ENCODE peak calls at places on chromosome 2, in nine cellular contexts. L is Calu3; C is activated T-cell treated with anti-CD3 and anti-CD28 coated beads for 1 hour; F is HT1080; W is sigmoid colon; V is activated CD4-positive, alpha-beta T cell treated with anti-CD3 and anti-CD28 coated beads, Interleukin-2, amount 50 U/mL, for 1 hour; U is spleen; G is GM13977; E is NCI-H510A treated with DMSO at 0.1 percent for 48 hours. Z is an unnamed sample.

GRCh38 chr2:104118889-104119288 is 735.0 kb upstream of the POU3F3 start:
- DNase-seq in V (no peak), L (no peak), W (no peak), U (no peak), F (no peak), E (no peak), G (no peak), C (no peak), Z (no peak)

GRCh38 chr2:73359915-73360697 is 25.5 kb upstream of the ALMS1 start:
- DNase-seq in U (no peak), F (no peak), G (no peak), V (no peak), L (no peak), E (peak; percentile 43), W (no peak), C (no peak), Z (no peak)

GRCh38 chr2:85248741-85249524 is 78.9 kb downstream of the TGOLN2 start:
- DNase-seq in G (no peak), V (no peak), W (no peak), L (no peak), C (no peak), E (no peak), U (peak; percentile 41), F (peak; percentile 86), Z (no peak)

GRCh38 chr2:70247364-70248144 is 874 bp downstream of the TIA1 start:
- DNase-seq in F (peak; percentile 7), V (no peak), W (no peak), U (no peak), G (no peak), E (peak; percentile 66), L (no peak), C (no peak), Z (no peak)

GRCh38 chr2:215982465-215982875 is 30.9 kb downstream of the MREG start:
- DNase-seq in E (peak; percentile 82), W (no peak), F (peak; percentile 98), V (no peak), L (peak; percentile 83), G (peak; percentile 27), U (no peak), C (no peak), Z (no peak)

GRCh38 chr2:118012778-118013177 is 1.1 kb downstream of the CCDC93 start:
- DNase-seq in U (no peak), G (no peak), W (no peak), L (no peak), C (no peak), V (no peak), E (no peak), F (no peak), Z (no peak)

GRCh38 chr2:8086342-8086741 is 595.5 kb upstream of the ID2 start:
- DNase-seq in C (no peak), G (no peak), E (no peak), V (no peak), F (peak; percentile 18), L (no peak), W (no peak), U (no peak), Z (no peak)

GRCh38 chr2:228426502-228427216 is 245.2 kb upstream of the SPHKAP start:
- DNase-seq in W (no peak), V (no peak), U (no peak), F (no peak), C (no peak), G (no peak), L (no peak), E (peak; percentile 59), Z (no peak)

GRCh38 chr2:71798266-71799012 is 345.1 kb downstream of the DYSF start:
- DNase-seq in L (peak; percentile 42), U (peak; percentile 72), C (no peak), E (peak; percentile 20), V (no peak), F (peak; percentile 14), G (peak; percentile 50), W (peak; percentile 57), Z (peak; percentile 7)

GRCh38 chr2:130963849-130964793 is 127.4 kb downstream of the ARHGEF4 start:
- DNase-seq in E (peak; percentile 59), C (no peak), W (no peak), V (no peak), F (peak; percentile 25), G (peak; percentile 64), U (no peak), L (peak; percentile 16), Z (no peak)

GRCh38 chr2:229416116-229416694 is 145.1 kb upstream of the PID1 start:
- DNase-seq in L (no peak), C (no peak), V (no peak), E (no peak), G (no peak), W (peak; percentile 94), U (no peak), F (peak; percentile 56), Z (no peak)

GRCh38 chr2:8743261-8743660 is 61.4 kb downstream of the ID2 start:
- DNase-seq in E (no peak), U (no peak), G (no peak), V (no peak), L (no peak), F (no peak), C (no peak), W (no peak), Z (no peak)

GRCh38 chr2:175823291-175824073 is 178.6 kb downstream of the LNPK start:
- DNase-seq in C (no peak), V (no peak), G (no peak), F (peak; percentile 15), W (no peak), E (no peak), L (no peak), U (no peak), Z (no peak)

GRCh38 chr2:190359896-190360376 is 16.5 kb downstream of the INPP1 start:
- DNase-seq in U (no peak), V (peak; percentile 15), E (no peak), W (peak; percentile 81), G (peak; percentile 28), F (peak; percentile 15), L (no peak), C (peak; percentile 8), Z (no peak)

GRCh38 chr2:186515376-186515775 is 29.3 kb downstream of the ZC3H15 start:
- DNase-seq in E (no peak), V (no peak), L (no peak), C (no peak), U (no peak), G (no peak), W (no peak), F (no peak), Z (no peak)

GRCh38 chr2:37916512-37917082 is 8.5 kb upstream of the RMDN2 start:
- DNase-seq in C (no peak), F (peak; percentile 25), V (no peak), U (no peak), W (peak; percentile 97), L (peak; percentile 29), G (no peak), E (no peak), Z (no peak)

GRCh38 chr2:239337877-239338484 is 62.8 kb downstream of the HDAC4 start:
- DNase-seq in W (no peak), L (no peak), E (peak; percentile 75), V (no peak), F (no peak), U (no peak), G (no peak), C (no peak), Z (no peak)

GRCh38 chr2:238389985-238390682 is 36.6 kb upstream of the ASB1 start:
- DNase-seq in E (peak; percentile 88), C (no peak), W (no peak), V (no peak), G (no peak), F (no peak), L (peak; percentile 36), U (no peak), Z (no peak)

GRCh38 chr2:10517351-10518043 is 69.4 kb upstream of the ODC1 start:
- DNase-seq in G (no peak), U (peak; percentile 20), L (no peak), V (no peak), F (no peak), C (no peak), E (no peak), W (peak; percentile 25), Z (no peak)

GRCh38 chr2:216412022-216412999 is at the start of gene SMARCAL1:
- DNase-seq in V (peak; percentile 99), C (peak; percentile 97), F (peak; percentile 97), L (peak; percentile 97), G (peak; percentile 88), W (peak; percentile 99), E (peak; percentile 98), U (peak; percentile 99), Z (peak; percentile 97)

GRCh38 chr2:238448031-238448955 is 21.6 kb downstream of the ASB1 start:
- DNase-seq in E (no peak), C (no peak), L (no peak), U (no peak), W (peak; percentile 53), F (no peak), V (no peak), G (no peak), Z (no peak)

GRCh38 chr2:46296216-46296839 is 879 bp upstream of the EPAS1 start:
- DNase-seq in G (peak; percentile 51), L (peak; percentile 25), W (peak; percentile 79), U (peak; percentile 89), E (peak; percentile 22), V (no peak), C (no peak), F (no peak), Z (no peak)

GRCh38 chr2:224754129-224754528 is 38.0 kb upstream of the CCDC195 start:
- DNase-seq in G (no peak), L (no peak), V (no peak), U (no peak), C (no peak), F (no peak), W (no peak), E (no peak), Z (no peak)

GRCh38 chr2:8525582-8526402 is 156.1 kb upstream of the ID2 start:
- DNase-seq in W (peak; percentile 88), V (no peak), U (peak; percentile 90), C (no peak), F (no peak), G (peak; percentile 67), E (peak; percentile 99), L (peak; percentile 93), Z (no peak)

GRCh38 chr2:201796478-201796865 is 9.9 kb upstream of the CDK15 start:
- DNase-seq in V (no peak), C (no peak), F (peak; percentile 34), L (no peak), E (no peak), G (no peak), W (no peak), U (no peak), Z (no peak)

GRCh38 chr2:861655-862355 is 88.8 kb upstream of the SNTG2 start:
- DNase-seq in W (no peak), G (no peak), V (no peak), F (no peak), C (no peak), L (no peak), E (no peak), U (no peak), Z (no peak)

GRCh38 chr2:46856336-46856735 is 59.3 kb downstream of the MCFD2 start:
- DNase-seq in W (no peak), F (no peak), V (no peak), C (no peak), G (no peak), L (no peak), E (no peak), U (no peak), Z (no peak)

GRCh38 chr2:1227289-1227900 is 185.9 kb upstream of the TPO start:
- DNase-seq in V (no peak), E (no peak), G (no peak), W (no peak), C (no peak), U (peak; percentile 75), L (no peak), F (peak; percentile 44), Z (no peak)

GRCh38 chr2:113060396-113060795 is 1.4 kb downstream of the IL36RN start:
- DNase-seq in U (no peak), V (no peak), W (no peak), E (no peak), G (no peak), F (no peak), C (no peak), L (no peak), Z (no peak)

GRCh38 chr2:208496129-208496528 is 89.5 kb downstream of the PTH2R start:
- DNase-seq in W (no peak), E (no peak), C (no peak), F (no peak), V (no peak), U (no peak), G (no peak), L (no peak), Z (no peak)

GRCh38 chr2:174914894-174915760 is 90.1 kb downstream of the CHN1 start:
- DNase-seq in V (no peak), G (no peak), U (no peak), C (no peak), F (no peak), L (no peak), E (no peak), W (no peak), Z (no peak)